ENCODE peak calls at places on chromosome X, in five cellular contexts. E, Q, T, H and P are unnamed samples.

GRCh38 chrX:128106630-128107029 is 54.4 kb upstream of the ACTRT1 start:
- DNase-seq in E (no peak), T (no peak), Q (no peak), H (peak), P (no peak)

GRCh38 chrX:11352296-11352741 is 59.1 kb downstream of the AMELX start:
- DNase-seq in Q (peak), E (no peak), T (no peak), H (peak), P (no peak)

GRCh38 chrX:39336709-39337294 is 535.5 kb downstream of the MID1IP1 start:
- DNase-seq in E (peak), Q (no peak), H (no peak), T (no peak), P (no peak)

GRCh38 chrX:8629871-8630270 is 102.1 kb downstream of the ANOS1 start:
- DNase-seq in Q (no peak), T (no peak), E (no peak), H (peak), P (no peak)

GRCh38 chrX:332496-332860 is 13.9 kb upstream of the GTPBP6 start:
- DNase-seq in T (no peak), H (no peak), Q (no peak), E (no peak), P (no peak)

GRCh38 chrX:150100261-150100660 is 162.0 kb upstream of the EOLA2 start:
- DNase-seq in H (no peak), Q (peak), E (no peak), T (peak), P (no peak)

GRCh38 chrX:103688949-103689348 is 2.5 kb upstream of the MORF4L2 start:
- DNase-seq in E (no peak), T (peak), H (peak), Q (peak), P (no peak)

GRCh38 chrX:129235903-129236302 is 287.4 kb downstream of the SMARCA1 start:
- DNase-seq in T (no peak), Q (no peak), H (no peak), E (no peak), P (no peak)

GRCh38 chrX:48465336-48465933 is 4.6 kb downstream of the SLC38A5 start:
- DNase-seq in T (peak), E (no peak), Q (peak), H (peak), P (no peak)

GRCh38 chrX:114924846-114925245 is 92.6 kb downstream of the IL13RA2 start:
- DNase-seq in T (peak), Q (peak), H (peak), E (no peak), P (no peak)

GRCh38 chrX:12080265-12080664 is 58.0 kb upstream of the FRMPD4 start:
- DNase-seq in T (peak), H (peak), E (no peak), Q (peak), P (no peak)

GRCh38 chrX:87110142-87110541 is 407.5 kb upstream of the KLHL4 start:
- DNase-seq in E (no peak), T (no peak), Q (no peak), H (no peak), P (no peak)

GRCh38 chrX:129980043-129980442 is 2.4 kb upstream of the BCORL1 start:
- DNase-seq in Q (no peak), E (no peak), H (no peak), T (no peak), P (peak)

GRCh38 chrX:123976671-123977316 is 15.3 kb downstream of the STAG2 start:
- DNase-seq in Q (peak), H (peak), T (peak), E (no peak), P (no peak)

GRCh38 chrX:46597774-46598173 is 24.2 kb downstream of the CHST7 start:
- DNase-seq in T (no peak), E (no peak), Q (no peak), H (no peak), P (no peak)

GRCh38 chrX:115367455-115367854 is 77.9 kb downstream of the LUZP4 start:
- DNase-seq in T (no peak), Q (peak), H (peak), E (no peak), P (no peak)

GRCh38 chrX:155993421-155993820 is 4.1 kb upstream of the IL9R start:
- DNase-seq in H (no peak), E (no peak), T (no peak), Q (no peak), P (no peak)

GRCh38 chrX:101287402-101287801 is 3.7 kb downstream of the TAF7L start:
- DNase-seq in E (peak), T (peak), Q (peak), H (peak), P (no peak)

GRCh38 chrX:107654778-107655761 is 26.8 kb downstream of the PRPS1 start:
- DNase-seq in E (no peak), Q (peak), T (peak), H (peak), P (peak)

GRCh38 chrX:46617906-46618305 is 44.3 kb downstream of the CHST7 start:
- DNase-seq in T (no peak), H (no peak), Q (no peak), E (no peak), P (no peak)

GRCh38 chrX:35625714-35626113 is 172.4 kb upstream of the MAGEB16 start:
- DNase-seq in Q (no peak), H (no peak), T (no peak), E (no peak), P (peak)

GRCh38 chrX:42384956-42385355 is 393.0 kb downstream of the PPP1R2C start:
- DNase-seq in T (no peak), Q (no peak), H (peak), E (no peak), P (no peak)

DNA sequence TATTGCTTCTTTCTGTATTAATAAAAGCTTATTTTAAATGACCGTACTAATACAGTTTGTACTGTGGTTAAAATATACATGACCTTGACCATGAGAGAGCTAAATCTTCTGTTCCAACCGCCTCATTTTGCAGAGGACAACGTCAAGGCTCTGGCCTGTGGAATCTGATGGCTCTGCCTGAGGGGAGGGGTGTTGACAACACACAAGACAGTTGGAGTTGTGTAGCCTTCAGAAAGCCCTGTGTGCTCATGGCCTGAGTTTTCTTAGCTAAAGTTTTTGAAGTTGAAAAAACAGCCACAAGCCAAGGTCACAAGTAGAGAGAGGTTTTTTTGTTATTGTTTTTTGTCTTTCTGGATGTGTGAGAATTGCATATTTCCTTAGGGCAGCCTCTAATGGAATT is 20.1 kb downstream of the SMS start:
- DNase-seq in E (no peak), T (no peak), Q (no peak), H (no peak), P (no peak)
- TF ChIP-seq CTCF in E (no peak), T (no peak), Q (no peak), H (no peak), P (no peak)

GRCh38 chrX:81957900-81958545 is 756.1 kb downstream of the SH3BGRL start:
- DNase-seq in H (peak), T (no peak), E (no peak), Q (no peak), P (no peak)
- TF ChIP-seq CTCF in H (no peak), T (no peak), E (no peak), Q (no peak), P (no peak)

GRCh38 chrX:64570204-64570603 is 175.0 kb upstream of the MTMR8 start:
- DNase-seq in E (no peak), H (no peak), Q (no peak), T (no peak), P (no peak)
- TF ChIP-seq CTCF in E (no peak), H (no peak), Q (peak), T (no peak), P (no peak)

GRCh38 chrX:19889582-19890342 is 2.4 kb upstream of the SH3KBP1 start:
- DNase-seq in T (peak), H (peak), E (peak), Q (peak), P (no peak)
- TF ChIP-seq CTCF in T (peak), H (peak), E (no peak), Q (no peak), P (no peak)